ENCODE peak calls at places on chromosomes 6 and 20, in five cellular contexts. J is GM10248; M is endothelial cell; P is ACHN; G is activated T-helper 1 cell treated with anti-CD3 and anti-CD28 coated beads, Interleukin-2, amount 50 U/mL, for 16 hours. N is an unnamed sample.

GRCh38 chr6:10963113-10963512 is 76.3 kb downstream of the SYCP2L start:
- DNase-seq in J (no peak), M (no peak), G (no peak), P (no peak), N (no peak)

GRCh38 chr6:149749594-149750135 is at the start of gene PCMT1:
- DNase-seq in M (peak; percentile 91), P (peak; percentile 90), J (peak; percentile 95), G (peak; percentile 75), N (peak; percentile 95)

GRCh38 chr6:100456178-100456880 is 8.4 kb downstream of the SIM1 start:
- DNase-seq in M (no peak), P (no peak), G (no peak), J (no peak), N (no peak)

GRCh38 chr20:36574278-36575065 is 1.1 kb downstream of the TGIF2 start:
- DNase-seq in M (peak; percentile 52), G (no peak), J (peak; percentile 58), P (peak; percentile 48), N (peak; percentile 73)

GRCh38 chr20:45500022-45500421 is 15.4 kb downstream of the SPINT3 start:
- DNase-seq in P (no peak), M (no peak), G (no peak), J (no peak), N (no peak)

GRCh38 chr20:60101201-60101893 is 143.1 kb downstream of the CDH26 start:
- DNase-seq in P (no peak), G (no peak), M (no peak), J (no peak), N (no peak)

GRCh38 chr6:163092846-163093245 is 321.7 kb upstream of the QKI start:
- DNase-seq in M (no peak), P (no peak), J (no peak), G (no peak), N (no peak)

GRCh38 chr20:17571153-17571527 is 1.3 kb downstream of the DSTN start:
- DNase-seq in J (peak; percentile 55), P (no peak), G (no peak), M (no peak), N (peak; percentile 51)

GRCh38 chr20:7989379-7989778 is 30.2 kb downstream of the TMX4 start:
- DNase-seq in G (no peak), J (no peak), P (no peak), M (no peak), N (no peak)

GRCh38 chr6:4059115-4059777 is 19.7 kb downstream of the FAM217A start:
- DNase-seq in J (no peak), P (peak; percentile 79), M (no peak), G (no peak), N (no peak)

GRCh38 chr20:53888951-53889350 is 181.4 kb downstream of the BCAS1 start:
- DNase-seq in J (no peak), M (no peak), P (no peak), G (no peak), N (no peak)